ENCODE peak calls at places on chromosomes 5 and 9, in six cellular contexts. O is upper lobe of right lung, U is spleen, M is tibial artery, G is AG09309, R is cardiac fibroblast. I is an unnamed sample.

GRCh38 chr5:103934303-103934702 is 371.7 kb upstream of the NUDT12 start:
- DNase-seq in O (no peak), U (no peak), M (no peak), G (no peak), R (no peak), I (no peak)

GRCh38 chr9:17065062-17065461 is 69.8 kb upstream of the CNTLN start:
- DNase-seq in O (no peak), U (no peak), M (no peak), G (no peak), R (peak), I (no peak)

GRCh38 chr5:121503111-121503840 is 348.4 kb upstream of the FTMT start:
- DNase-seq in O (no peak), U (no peak), M (no peak), G (no peak), R (peak), I (no peak)

GRCh38 chr5:68894673-68895072 is 199.1 kb upstream of the SLC30A5 start:
- DNase-seq in O (no peak), U (no peak), M (no peak), G (no peak), R (no peak), I (no peak)

GRCh38 chr9:8412327-8412726 is 612.7 kb upstream of the DMAC1 start:
- DNase-seq in O (no peak), U (no peak), M (no peak), G (no peak), R (no peak), I (no peak)

GRCh38 chr5:123571927-123572326 is 60.0 kb downstream of the CSNK1G3 start:
- DNase-seq in O (no peak), U (no peak), M (no peak), G (no peak), R (peak), I (no peak)

GRCh38 chr9:135084262-135084661 is 3.2 kb upstream of the OLFM1 start:
- DNase-seq in O (no peak), U (no peak), M (no peak), G (no peak), R (no peak), I (no peak)

GRCh38 chr5:61850696-61851095 is 455.3 kb upstream of the KIF2A start:
- DNase-seq in O (no peak), U (no peak), M (no peak), G (no peak), R (no peak), I (no peak)

GRCh38 chr5:334903-335739 is 13.6 kb downstream of the AHRR start:
- DNase-seq in O (no peak), U (no peak), M (no peak), G (no peak), R (no peak), I (no peak)

GRCh38 chr5:335740-336038 is 14.2 kb downstream of the AHRR start:
- DNase-seq in O (no peak), U (no peak), M (no peak), G (no peak), R (no peak), I (no peak)

GRCh38 chr5:332843-333242 is 11.3 kb downstream of the AHRR start:
- DNase-seq in O (no peak), U (no peak), M (no peak), G (no peak), R (no peak), I (no peak)

GRCh38 chr5:333945-334344 is 12.4 kb downstream of the AHRR start:
- DNase-seq in O (no peak), U (no peak), M (no peak), G (no peak), R (no peak), I (no peak)

DNA sequence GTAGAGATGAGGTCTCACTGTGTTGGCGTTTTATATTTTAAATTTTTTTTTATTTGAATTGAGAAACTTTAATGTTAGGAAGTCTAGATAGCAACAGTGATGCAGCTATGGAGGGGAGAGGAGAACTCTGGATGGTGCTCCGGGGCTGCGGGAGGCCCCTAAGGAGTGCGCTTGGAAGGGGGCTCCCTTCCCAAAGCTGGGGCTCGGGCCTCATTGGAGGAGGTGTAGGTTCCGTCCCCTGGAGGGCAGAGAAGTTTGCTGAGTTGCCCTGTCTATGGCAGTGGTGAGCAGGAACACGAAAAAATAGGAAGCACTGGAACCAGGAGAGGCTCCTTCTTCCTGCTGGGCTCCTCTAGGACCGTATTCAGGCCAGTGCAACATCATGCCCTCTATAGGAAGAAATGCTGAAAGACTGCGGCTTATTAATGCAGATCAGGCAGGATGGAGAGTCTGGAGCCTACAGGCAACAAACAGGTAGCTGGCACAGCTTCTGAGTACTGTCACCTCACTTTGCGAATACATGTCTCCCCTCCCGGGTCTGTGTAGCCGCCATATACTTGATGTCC is 16.1 kb downstream of the AHRR start:
- DNase-seq in O (no peak), U (no peak), M (no peak), G (no peak), R (peak), I (no peak)
- TF ChIP-seq CTCF in O (peak), U (no peak), M (no peak), G (peak), R (peak), I (peak)

DNA sequence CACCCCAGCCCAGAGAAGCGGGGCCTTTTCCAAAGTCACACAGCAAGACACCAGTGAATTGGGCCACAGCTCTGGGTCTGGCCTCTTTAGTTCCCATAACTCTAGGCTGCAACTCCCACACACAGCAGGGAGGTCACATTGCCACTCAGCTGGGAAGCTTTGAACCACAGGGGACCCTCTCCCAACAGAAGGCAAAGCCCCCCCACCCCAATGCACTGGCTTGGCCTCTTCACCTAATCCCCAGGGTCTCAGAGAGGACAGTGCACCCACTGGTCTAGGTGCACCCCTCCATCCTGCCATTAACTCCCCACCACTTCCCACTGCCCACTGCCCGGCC is 156.7 kb upstream of the IER5L start:
- DNase-seq in O (no peak), U (no peak), M (no peak), G (no peak), R (no peak), I (no peak)
- H3K4me3 ChIP-seq in O (peak), U (no peak), M (peak), G (no peak), R (no peak), I (no peak)

DNA sequence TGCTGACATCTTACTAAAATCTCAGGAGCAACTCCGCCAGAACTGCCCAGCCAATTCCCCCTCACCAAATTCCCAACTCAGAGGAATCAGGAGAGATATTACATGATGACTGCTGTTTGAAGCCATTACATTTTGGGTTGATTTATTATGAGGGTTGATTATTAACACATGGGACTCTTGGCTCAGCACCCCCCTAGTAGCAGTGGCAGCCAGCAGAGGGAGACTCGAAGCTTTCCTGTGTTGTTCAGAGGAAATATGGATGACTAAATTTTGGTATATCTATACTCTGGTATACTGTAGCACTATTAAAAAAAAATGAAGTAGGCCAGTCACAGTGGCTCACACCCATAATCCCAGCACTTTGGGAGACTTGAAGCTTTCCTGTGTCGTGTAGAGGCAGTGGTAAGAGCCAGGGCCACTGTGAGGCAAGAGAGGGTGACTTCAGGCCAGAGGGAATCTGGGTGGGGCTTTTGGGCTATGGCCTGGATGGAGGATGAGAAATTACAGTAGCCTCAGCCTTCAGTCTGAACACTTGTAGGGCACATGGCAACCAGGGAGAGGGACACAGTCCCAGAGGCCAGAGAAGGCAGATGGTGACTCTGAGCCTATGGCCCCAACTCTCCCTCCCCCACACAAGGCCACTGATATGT is 111.4 kb downstream of the LHX2 start:
- DNase-seq in O (no peak), U (no peak), M (no peak), G (no peak), R (peak), I (peak)
- TF ChIP-seq CTCF in O (no peak), U (no peak), M (no peak), G (peak), R (peak), I (peak)

GRCh38 chr5:115551415-115551814 is 6.8 kb upstream of the FEM1C start:
- DNase-seq in O (no peak), U (no peak), M (no peak), G (no peak), R (peak), I (no peak)
- H3K4me3 ChIP-seq in O (no peak), U (no peak), M (no peak), G (no peak), R (no peak), I (no peak)

DNA sequence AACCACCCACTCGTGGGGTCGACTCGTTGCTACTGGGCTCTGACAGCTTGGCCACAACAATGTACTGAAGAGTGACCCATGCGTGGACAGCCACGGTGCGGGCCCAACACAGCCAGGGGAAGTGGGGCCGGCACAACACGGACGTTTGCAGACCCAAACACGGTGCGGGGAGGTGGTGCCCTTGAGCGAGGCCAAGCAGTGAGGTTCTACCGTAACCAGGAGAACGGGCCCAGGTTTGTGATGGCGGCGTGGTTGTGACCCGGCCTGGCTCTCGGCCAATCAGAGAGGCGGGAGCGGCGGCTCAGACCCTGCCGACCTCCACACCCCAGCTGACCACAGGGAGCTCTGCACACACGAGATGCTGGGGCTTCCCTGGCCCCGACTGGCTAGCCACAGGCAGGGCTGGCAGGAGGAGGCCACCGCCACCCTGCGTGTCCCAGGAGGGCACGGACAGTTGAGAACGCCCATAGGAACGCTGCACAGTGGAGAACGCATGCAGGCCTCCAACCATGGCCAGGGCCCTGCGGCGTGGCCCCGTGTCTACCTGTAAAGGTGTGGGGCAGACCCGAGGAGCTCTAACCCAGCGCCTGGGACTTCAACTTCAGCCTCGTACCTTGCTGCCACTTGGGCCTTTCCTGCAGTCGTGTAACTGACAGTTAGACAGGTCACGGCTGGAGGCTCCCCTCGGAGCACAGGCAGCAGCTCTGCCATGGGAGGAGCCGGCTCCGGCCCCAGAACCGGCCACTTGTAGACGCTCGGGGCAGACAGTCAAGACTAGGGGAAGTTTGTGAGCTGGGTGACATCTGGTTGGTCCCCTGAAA is 13.7 kb downstream of the BRD3 start:
- DNase-seq in O (no peak), U (peak), M (no peak), G (no peak), R (no peak), I (no peak)
- TF ChIP-seq CTCF in O (no peak), U (no peak), M (no peak), G (no peak), R (no peak), I (no peak)

GRCh38 chr9:72917892-72918509 is 34.9 kb downstream of the ALDH1A1 start:
- DNase-seq in O (no peak), U (no peak), M (no peak), G (no peak), R (no peak), I (no peak)
- H3K4me3 ChIP-seq in O (no peak), U (no peak), M (no peak), G (no peak), R (no peak), I (no peak)

GRCh38 chr5:73633060-73633459 is 7.1 kb downstream of the ARHGEF28 start:
- DNase-seq in O (no peak), U (no peak), M (no peak), G (no peak), R (no peak), I (no peak)
- TF ChIP-seq CTCF in O (no peak), U (no peak), M (no peak), G (no peak), R (no peak), I (no peak)

I was measured in HFF-Myc.